ENCODE peak calls at places on chromosomes 7 and 10, in nine cellular contexts. V is neuronal stem cell, H is SK-N-MC, K is neural progenitor cell, M is fibroblast of lung, N is mammary epithelial cell, R is endothelial cell of umbilical vein, F is K562, X is mesendoderm. W is an unnamed sample.

GRCh38 chr10:44859546-44860285 is 51.4 kb upstream of the TMEM72 start:
- DNase-seq in V (no peak), H (no peak), K (no peak), M (no peak), N (no peak), R (no peak), F (no peak), X (no peak), W (peak; percentile 31)

GRCh38 chr10:79361721-79362397 is 14.6 kb downstream of the PPIF start:
- DNase-seq in V (no peak), H (no peak), K (no peak), M (no peak), N (no peak), R (no peak), F (no peak), X (no peak), W (no peak)

GRCh38 chr10:7666253-7667023 is at the start of gene ITIH5:
- DNase-seq in V (peak; percentile 35), H (no peak), K (peak; percentile 49), M (no peak), N (no peak), R (no peak), F (no peak), X (peak; percentile 30), W (peak; percentile 81)

GRCh38 chr7:51062222-51062987 is 254.2 kb downstream of the COBL start:
- DNase-seq in V (no peak), H (no peak), K (peak; percentile 41), M (no peak), N (no peak), R (no peak), F (no peak), X (peak; percentile 48), W (peak; percentile 63)

GRCh38 chr7:78760620-78761355 is 692.7 kb downstream of the MAGI2 start:
- DNase-seq in V (no peak), H (no peak), K (no peak), M (no peak), N (no peak), R (no peak), F (no peak), X (no peak), W (no peak)

GRCh38 chr10:5317547-5318107 is 47.1 kb upstream of the UCN3 start:
- DNase-seq in V (no peak), H (no peak), K (no peak), M (peak; percentile 74), N (peak; percentile 94), R (peak; percentile 11), F (peak; percentile 62), X (peak; percentile 18), W (no peak)

GRCh38 chr10:117216611-117217195 is 19.4 kb downstream of the KCNK18 start:
- DNase-seq in V (peak; percentile 76), H (no peak), K (peak; percentile 94), M (peak; percentile 58), N (peak; percentile 59), R (peak; percentile 59), F (peak; percentile 81), X (peak; percentile 80), W (peak; percentile 93)

GRCh38 chr7:16345979-16346958 is 75.1 kb downstream of the CRPPA start:
- DNase-seq in V (no peak), H (no peak), K (no peak), M (peak; percentile 95), N (peak; percentile 80), R (no peak), F (peak; percentile 24), X (peak; percentile 38), W (no peak)

GRCh38 chr10:2921956-2922680 is 145.2 kb upstream of the PFKP start:
- DNase-seq in V (no peak), H (no peak), K (no peak), M (peak; percentile 48), N (no peak), R (peak; percentile 29), F (no peak), X (no peak), W (peak; percentile 44)

GRCh38 chr7:35250452-35250851 is 3.4 kb downstream of the TBX20 start:
- DNase-seq in V (no peak), H (no peak), K (no peak), M (no peak), N (no peak), R (no peak), F (no peak), X (no peak), W (no peak)

GRCh38 chr7:44093102-44093641 is 10.8 kb upstream of the POLM start:
- DNase-seq in V (no peak), H (no peak), K (no peak), M (no peak), N (no peak), R (no peak), F (no peak), X (no peak), W (no peak)

GRCh38 chr10:7896297-7896696 is 78.0 kb downstream of the TAF3 start:
- DNase-seq in V (no peak), H (no peak), K (no peak), M (no peak), N (no peak), R (no peak), F (no peak), X (no peak), W (no peak)

GRCh38 chr7:148485618-148486017 is 104.9 kb upstream of the C7orf33 start:
- DNase-seq in V (no peak), H (peak; percentile 60), K (no peak), M (no peak), N (no peak), R (no peak), F (no peak), X (no peak), W (no peak)

GRCh38 chr7:121021266-121021969 is 32.9 kb downstream of the CPED1 start:
- DNase-seq in V (no peak), H (no peak), K (no peak), M (no peak), N (no peak), R (peak; percentile 48), F (no peak), X (no peak), W (no peak)

GRCh38 chr10:69864321-69864720 is 62.6 kb downstream of the COL13A1 start:
- DNase-seq in V (no peak), H (no peak), K (no peak), M (peak; percentile 95), N (peak; percentile 92), R (peak; percentile 84), F (no peak), X (no peak), W (no peak)
- H3K9ac ChIP-seq in V (no peak overlapping the region), H (no peak overlapping the region), K (no peak overlapping the region), M (no peak overlapping the region), N (no peak overlapping the region), R (no peak overlapping the region), F (no peak overlapping the region), X (no peak overlapping the region), W (no peak overlapping the region)

GRCh38 chr10:128880221-128880620 is 586.8 kb upstream of the MGMT start:
- DNase-seq in V (no peak), H (no peak), K (no peak), M (no peak), N (no peak), R (no peak), F (no peak), X (no peak), W (peak; percentile 15)

GRCh38 chr10:128879441-128880175 is 587.4 kb upstream of the MGMT start:
- DNase-seq in V (no peak), H (no peak), K (no peak), M (no peak), N (no peak), R (no peak), F (no peak), X (no peak), W (peak; percentile 17)

GRCh38 chr10:128877936-128878335 is 589.1 kb upstream of the MGMT start:
- DNase-seq in V (no peak), H (no peak), K (no peak), M (no peak), N (no peak), R (no peak), F (no peak), X (no peak), W (peak; percentile 29)

GRCh38 chr10:128877141-128877540 is 589.9 kb upstream of the MGMT start:
- DNase-seq in V (no peak), H (no peak), K (no peak), M (no peak), N (no peak), R (no peak), F (no peak), X (no peak), W (peak; percentile 22)

GRCh38 chr10:128879030-128879429 is 588.0 kb upstream of the MGMT start:
- DNase-seq in V (no peak), H (no peak), K (no peak), M (no peak), N (no peak), R (no peak), F (no peak), X (no peak), W (no peak)
- H3K27ac ChIP-seq in V (no peak overlapping the region), H (no peak overlapping the region), K (no peak overlapping the region), M (no peak overlapping the region), N (no peak overlapping the region), R (no peak overlapping the region), F (no peak overlapping the region), X (no peak overlapping the region), W (no peak overlapping the region)

DNA sequence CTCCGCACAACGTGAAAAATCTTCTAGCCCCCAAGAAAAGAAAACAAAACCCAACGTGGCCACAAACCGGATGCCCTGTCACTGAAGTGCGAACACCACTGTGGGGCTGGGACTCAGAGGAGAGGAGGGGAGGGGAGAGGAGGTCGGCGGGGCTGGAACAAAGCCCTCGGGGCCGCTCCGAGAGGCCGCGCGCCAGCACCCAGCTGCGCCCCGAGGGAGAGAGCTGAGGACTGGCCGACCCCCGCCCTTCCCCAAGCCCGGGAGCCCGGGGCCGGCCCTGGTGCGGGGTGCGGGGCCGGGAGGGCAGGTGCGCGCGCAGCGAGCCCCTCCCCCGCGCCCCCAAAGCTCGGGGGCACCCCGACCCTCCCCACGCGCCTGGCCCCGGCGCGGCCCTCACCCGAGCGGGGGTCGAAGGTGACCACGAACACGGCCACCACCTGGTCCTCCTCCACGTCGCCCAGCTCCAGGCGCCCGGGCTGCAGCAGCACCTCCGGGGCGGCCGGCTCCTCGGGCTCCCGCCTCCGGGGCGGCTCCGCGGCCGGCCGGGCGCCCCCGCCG is 398 bp downstream of the DENND11 start:
- DNase-seq in V (peak; percentile 30), H (no peak), K (peak; percentile 78), M (peak; percentile 27), N (no peak), R (peak; percentile 43), F (peak; percentile 27), X (peak; percentile 76), W (peak; percentile 81)
- H3K9ac ChIP-seq in V (peak overlapping the region; percentile 81), H (peak overlapping the region; percentile 24), K (peak overlapping the region; percentile 60), M (peak overlapping the region; percentile 48), N (no peak overlapping the region), R (peak overlapping the region; percentile 76), F (no peak overlapping the region), X (peak overlapping the region; percentile 69), W (no peak overlapping the region)

DNA sequence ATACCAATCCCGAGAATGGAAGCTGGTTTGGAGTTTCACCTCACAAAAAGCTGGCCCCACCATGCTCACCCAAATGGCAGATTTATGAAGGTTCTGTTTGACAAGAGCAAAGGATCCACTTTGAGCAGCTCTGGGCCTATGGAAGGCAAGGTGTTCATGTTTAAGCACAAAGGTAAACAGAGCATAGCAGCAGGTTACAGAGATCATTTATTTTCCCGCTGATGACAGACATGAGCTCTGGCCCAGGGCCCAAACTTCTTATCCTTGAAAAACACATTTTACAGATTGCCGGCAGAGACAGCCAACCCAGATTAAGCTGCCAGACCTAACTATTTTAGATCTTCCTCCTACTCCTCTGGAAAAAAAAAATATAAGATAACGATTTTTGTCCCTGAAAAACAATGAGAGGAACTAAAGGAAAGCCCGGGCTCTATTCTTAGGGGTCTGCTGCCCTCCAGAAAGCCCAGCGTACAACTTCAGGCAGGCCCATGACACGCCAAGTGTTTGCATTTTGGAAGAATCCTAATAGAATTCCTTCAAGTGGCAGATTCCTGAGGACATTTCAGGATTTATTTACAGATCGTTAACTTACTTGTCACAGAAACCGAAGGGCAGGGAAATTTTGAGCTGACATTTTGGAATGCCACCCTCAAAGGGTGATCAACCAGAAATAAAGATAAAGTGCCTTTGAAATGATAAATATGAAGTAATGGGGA is 40.0 kb downstream of the SYPL1 start:
- DNase-seq in V (no peak), H (peak; percentile 30), K (no peak), M (peak; percentile 11), N (no peak), R (peak; percentile 96), F (peak; percentile 83), X (peak; percentile 73), W (peak; percentile 54)
- H3K27ac ChIP-seq in V (no peak overlapping the region), H (peak overlapping the region; percentile 86), K (no peak overlapping the region), M (no peak overlapping the region), N (peak overlapping the region; percentile 48), R (peak overlapping the region; percentile 60), F (no peak overlapping the region), X (peak overlapping the region; percentile 91), W (no peak overlapping the region)